ENCODE peak calls at places on chromosome 18, in ten cellular contexts. H is MM.1S, X is AG10803, D is endothelial cell, Y is lower lobe of right lung, Z is pancreas, A is kidney epithelial cell, L is cardiac fibroblast, R is HFFc6, G is foreskin keratinocyte. C is an unnamed sample.

GRCh38 chr18:22106536-22107292 is 62.7 kb upstream of the GATA6 start:
- DNase-seq in H (no peak), X (no peak), D (no peak), Y (no peak), Z (no peak), A (peak), L (no peak), R (no peak), G (peak), C (no peak)

GRCh38 chr18:32879497-32879896 is 106.7 kb upstream of the KLHL14 start:
- DNase-seq in H (no peak), X (no peak), D (no peak), Y (no peak), Z (no peak), A (peak), L (no peak), R (no peak), G (no peak), C (no peak)

GRCh38 chr18:73118121-73118816 is 250.5 kb upstream of the NETO1 start:
- DNase-seq in H (no peak), X (peak), D (no peak), Y (no peak), Z (no peak), A (no peak), L (peak), R (peak), G (peak), C (no peak)

GRCh38 chr18:58091099-58091611 is 47.1 kb downstream of the NEDD4L start:
- DNase-seq in H (peak), X (no peak), D (no peak), Y (no peak), Z (peak), A (peak), L (no peak), R (no peak), G (peak), C (peak)

GRCh38 chr18:54239091-54239490 is 14.6 kb upstream of the MBD2 start:
- DNase-seq in H (no peak), X (no peak), D (no peak), Y (no peak), Z (no peak), A (no peak), L (no peak), R (no peak), G (no peak), C (no peak)

GRCh38 chr18:515838-516237 is 15.3 kb upstream of the COLEC12 start:
- DNase-seq in H (no peak), X (no peak), D (no peak), Y (no peak), Z (no peak), A (no peak), L (peak), R (no peak), G (no peak), C (no peak)

GRCh38 chr18:79725486-79725885 is 45.9 kb downstream of the CTDP1 start:
- DNase-seq in H (no peak), X (no peak), D (no peak), Y (peak), Z (no peak), A (no peak), L (no peak), R (no peak), G (no peak), C (no peak)

GRCh38 chr18:45760443-45761036 is 36.6 kb downstream of the SLC14A1 start:
- DNase-seq in H (no peak), X (no peak), D (no peak), Y (no peak), Z (no peak), A (no peak), L (no peak), R (no peak), G (no peak), C (no peak)

GRCh38 chr18:75407468-75408437 is 19.8 kb downstream of the SMIM21 start:
- DNase-seq in H (no peak), X (peak), D (no peak), Y (no peak), Z (no peak), A (no peak), L (peak), R (peak), G (no peak), C (no peak)

GRCh38 chr18:62498616-62499262 is 24.1 kb upstream of the ZCCHC2 start:
- DNase-seq in H (no peak), X (no peak), D (no peak), Y (no peak), Z (no peak), A (no peak), L (no peak), R (no peak), G (no peak), C (no peak)

GRCh38 chr18:71784777-71785176 is 759.4 kb downstream of the CBLN2 start:
- DNase-seq in H (peak), X (no peak), D (no peak), Y (no peak), Z (no peak), A (no peak), L (peak), R (no peak), G (peak), C (no peak)

GRCh38 chr18:79527656-79528055 is 131.9 kb downstream of the NFATC1 start:
- DNase-seq in H (no peak), X (no peak), D (no peak), Y (peak), Z (no peak), A (no peak), L (no peak), R (no peak), G (no peak), C (peak)

GRCh38 chr18:31030574-31031278 is 11.8 kb downstream of the DSC3 start:
- DNase-seq in H (no peak), X (no peak), D (no peak), Y (no peak), Z (no peak), A (no peak), L (no peak), R (no peak), G (no peak), C (no peak)

GRCh38 chr18:50287028-50287440 is 458 bp downstream of the CXXC1 start:
- DNase-seq in H (no peak), X (no peak), D (no peak), Y (no peak), Z (peak), A (no peak), L (no peak), R (no peak), G (no peak), C (no peak)

GRCh38 chr18:69898241-69898861 is 49.3 kb downstream of the CD226 start:
- DNase-seq in H (no peak), X (no peak), D (no peak), Y (no peak), Z (no peak), A (no peak), L (no peak), R (no peak), G (no peak), C (no peak)

GRCh38 chr18:22637787-22638186 is 220.1 kb upstream of the CTAGE1 start:
- DNase-seq in H (no peak), X (peak), D (no peak), Y (no peak), Z (no peak), A (peak), L (peak), R (peak), G (peak), C (no peak)

GRCh38 chr18:31450409-31450808 is 2.9 kb downstream of the DSG3 start:
- DNase-seq in H (no peak), X (no peak), D (no peak), Y (no peak), Z (no peak), A (no peak), L (peak), R (no peak), G (peak), C (no peak)

GRCh38 chr18:51621103-51621969 is 423.9 kb upstream of the MEX3C start:
- DNase-seq in H (peak), X (peak), D (peak), Y (peak), Z (peak), A (peak), L (peak), R (peak), G (peak), C (no peak)

GRCh38 chr18:56709463-56709862 is 58.3 kb downstream of the WDR7 start:
- DNase-seq in H (peak), X (peak), D (no peak), Y (no peak), Z (no peak), A (peak), L (peak), R (peak), G (peak), C (no peak)

GRCh38 chr18:63283305-63283704 is 36.3 kb downstream of the BCL2 start:
- DNase-seq in H (no peak), X (no peak), D (no peak), Y (no peak), Z (no peak), A (no peak), L (no peak), R (no peak), G (no peak), C (no peak)

GRCh38 chr18:79855147-79855910 is 57.6 kb downstream of the KCNG2 start:
- DNase-seq in H (no peak), X (no peak), D (no peak), Y (no peak), Z (no peak), A (no peak), L (peak), R (no peak), G (no peak), C (no peak)

GRCh38 chr18:59308201-59309014 is 10.0 kb downstream of the CPLX4 start:
- DNase-seq in H (peak), X (peak), D (peak), Y (peak), Z (peak), A (no peak), L (peak), R (peak), G (peak), C (no peak)

GRCh38 chr18:77147418-77147852 is 14.9 kb upstream of the MBP start:
- DNase-seq in H (no peak), X (peak), D (no peak), Y (no peak), Z (no peak), A (no peak), L (peak), R (no peak), G (no peak), C (peak)

GRCh38 chr18:8516391-8517250 is 92.6 kb upstream of the RAB12 start:
- DNase-seq in H (no peak), X (no peak), D (no peak), Y (no peak), Z (no peak), A (no peak), L (no peak), R (no peak), G (peak), C (no peak)

GRCh38 chr18:43161528-43161927 is 46.0 kb upstream of the RIT2 start:
- DNase-seq in H (no peak), X (peak), D (no peak), Y (no peak), Z (no peak), A (no peak), L (peak), R (no peak), G (no peak), C (no peak)

GRCh38 chr18:44796505-44797198 is 116.0 kb downstream of the SETBP1 start:
- DNase-seq in H (no peak), X (no peak), D (no peak), Y (no peak), Z (no peak), A (no peak), L (no peak), R (no peak), G (no peak), C (no peak)

GRCh38 chr18:24465491-24465890 is 5.1 kb downstream of the HRH4 start:
- DNase-seq in H (no peak), X (no peak), D (no peak), Y (no peak), Z (no peak), A (no peak), L (no peak), R (no peak), G (no peak), C (no peak)

GRCh38 chr18:6521804-6522418 is 107.2 kb upstream of the L3MBTL4 start:
- DNase-seq in H (peak), X (peak), D (peak), Y (no peak), Z (no peak), A (peak), L (peak), R (no peak), G (peak), C (no peak)
- TF ChIP-seq CTCF in H (peak), X (peak), D (peak), Y (peak), Z (peak), A (peak), L (peak), R (peak), G (peak), C (peak)

GRCh38 chr18:27298215-27298804 is 113.2 kb upstream of the CHST9 start:
- DNase-seq in H (no peak), X (no peak), D (no peak), Y (no peak), Z (no peak), A (no peak), L (no peak), R (no peak), G (peak), C (no peak)
- TF ChIP-seq CTCF in H (peak), X (no peak), D (no peak), Y (no peak), Z (no peak), A (peak), L (no peak), R (no peak), G (peak), C (no peak)

GRCh38 chr18:34709104-34709503 is 994 bp upstream of the DTNA start:
- DNase-seq in H (no peak), X (peak), D (no peak), Y (no peak), Z (no peak), A (peak), L (peak), R (peak), G (peak), C (peak)
- TF ChIP-seq CTCF in H (no peak), X (no peak), D (no peak), Y (no peak), Z (no peak), A (no peak), L (no peak), R (no peak), G (no peak), C (no peak)

GRCh38 chr18:60826346-60826745 is 453.8 kb upstream of the MC4R start:
- DNase-seq in H (no peak), X (no peak), D (no peak), Y (no peak), Z (no peak), A (no peak), L (no peak), R (no peak), G (no peak), C (no peak)
- TF ChIP-seq CTCF in H (no peak), X (no peak), D (no peak), Y (no peak), Z (no peak), A (peak), L (no peak), R (no peak), G (peak), C (no peak)

GRCh38 chr18:47249602-47250001 is 1.9 kb downstream of the SKOR2 start:
- DNase-seq in H (no peak), X (no peak), D (no peak), Y (no peak), Z (no peak), A (no peak), L (peak), R (no peak), G (no peak), C (no peak)

GRCh38 chr18:47247833-47248609 is 3.4 kb downstream of the SKOR2 start:
- DNase-seq in H (no peak), X (no peak), D (no peak), Y (no peak), Z (no peak), A (no peak), L (no peak), R (no peak), G (no peak), C (no peak)

GRCh38 chr18:47248610-47249343 is 2.7 kb downstream of the SKOR2 start:
- DNase-seq in H (no peak), X (no peak), D (no peak), Y (no peak), Z (no peak), A (no peak), L (no peak), R (no peak), G (no peak), C (no peak)

GRCh38 chr18:47246027-47246971 is 5.2 kb downstream of the SKOR2 start:
- DNase-seq in H (no peak), X (no peak), D (no peak), Y (no peak), Z (no peak), A (no peak), L (no peak), R (no peak), G (no peak), C (no peak)

GRCh38 chr18:47247036-47247832 is 4.2 kb downstream of the SKOR2 start:
- DNase-seq in H (no peak), X (no peak), D (peak), Y (no peak), Z (no peak), A (no peak), L (no peak), R (no peak), G (no peak), C (no peak)
- TF ChIP-seq CTCF in H (no peak), X (no peak), D (peak), Y (no peak), Z (no peak), A (no peak), L (peak), R (peak), G (peak), C (peak)

GRCh38 chr18:48913201-48913600 is 37.6 kb downstream of the SMAD7 start:
- DNase-seq in H (peak), X (no peak), D (no peak), Y (no peak), Z (no peak), A (no peak), L (no peak), R (no peak), G (no peak), C (peak)
- TF ChIP-seq CTCF in H (peak), X (no peak), D (no peak), Y (peak), Z (no peak), A (peak), L (peak), R (peak), G (peak), C (no peak)

GRCh38 chr18:48605408-48605845 is 66.6 kb downstream of the CTIF start:
- DNase-seq in H (no peak), X (no peak), D (peak), Y (no peak), Z (no peak), A (no peak), L (peak), R (no peak), G (no peak), C (no peak)
- TF ChIP-seq CTCF in H (no peak), X (no peak), D (peak), Y (no peak), Z (no peak), A (peak), L (peak), R (no peak), G (peak), C (peak)

DNA sequence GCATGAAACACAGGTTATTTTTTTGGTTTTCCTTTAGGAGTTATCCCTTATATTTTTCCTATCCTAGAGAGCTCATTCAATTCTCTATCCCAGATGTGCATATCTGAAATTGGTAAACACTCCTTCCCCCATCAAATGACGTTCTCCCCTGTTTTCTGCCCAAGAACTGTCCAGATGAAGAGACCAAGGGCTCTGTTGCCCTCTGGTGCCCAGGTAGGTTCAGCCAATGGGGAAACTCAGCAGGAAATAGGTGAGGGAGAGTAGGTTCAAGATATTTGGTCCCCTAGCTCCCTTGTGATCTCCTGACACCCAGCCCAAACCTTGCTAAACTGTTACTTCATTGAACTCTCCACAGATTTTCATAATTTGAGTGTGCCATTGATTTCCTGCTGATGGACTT is 14.1 kb upstream of the INO80C start:
- DNase-seq in H (no peak), X (no peak), D (no peak), Y (no peak), Z (no peak), A (no peak), L (no peak), R (no peak), G (no peak), C (no peak)
- TF ChIP-seq CTCF in H (peak), X (no peak), D (no peak), Y (no peak), Z (no peak), A (peak), L (no peak), R (no peak), G (peak), C (no peak)

GRCh38 chr18:40935423-40935822 is 1019.6 kb upstream of the PIK3C3 start:
- DNase-seq in H (peak), X (peak), D (peak), Y (no peak), Z (no peak), A (no peak), L (peak), R (peak), G (peak), C (no peak)
- TF ChIP-seq CTCF in H (peak), X (peak), D (peak), Y (peak), Z (no peak), A (peak), L (peak), R (peak), G (peak), C (no peak)

DNA sequence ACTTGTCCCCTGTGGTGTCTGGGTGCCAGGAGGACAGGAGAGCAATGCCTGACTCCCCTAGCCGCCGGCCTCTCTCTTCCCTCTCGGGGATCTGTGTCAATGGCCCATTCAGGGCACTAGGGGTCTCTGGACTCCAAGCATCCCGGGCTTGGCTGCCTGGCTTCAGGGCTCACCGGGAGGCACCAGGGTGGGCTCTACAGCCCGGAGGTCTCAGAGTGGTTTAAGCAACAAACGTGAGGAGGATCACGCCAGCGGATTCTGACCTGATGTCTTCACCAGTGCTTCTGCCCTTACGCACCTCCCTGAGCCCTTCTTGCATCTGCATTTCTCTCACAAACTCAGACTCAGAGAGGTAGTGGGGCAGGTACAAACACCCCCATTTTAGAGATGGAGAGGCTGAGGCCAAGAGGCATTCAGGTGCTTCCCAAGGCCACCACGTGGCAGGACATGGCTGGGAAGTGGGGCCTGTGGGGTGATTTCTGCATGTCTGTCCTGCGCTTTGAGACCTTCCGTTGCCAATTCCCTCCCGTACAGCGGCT is 243.0 kb downstream of the CELF4 start:
- DNase-seq in H (peak), X (peak), D (peak), Y (no peak), Z (peak), A (no peak), L (peak), R (no peak), G (no peak), C (no peak)
- TF ChIP-seq CTCF in H (peak), X (peak), D (peak), Y (peak), Z (peak), A (peak), L (peak), R (peak), G (peak), C (peak)

C was measured in CD14-positive monocyte.